ENCODE peak calls at places on chromosome 21, in eight cellular contexts. One of them, this sample, is unnamed.

GRCh38 chr21:42117229-42118048 is 46.3 kb downstream of the UMODL1 start:
- DNase-seq in retinal pigment epithelial cell: no peak
- DNase-seq in NCI-H2029 treated with DMSO at 0.1 percent for 48 hours: peak
- DNase-seq in AG08396: peak
- DNase-seq in AML-193: peak
- DNase-seq in T-helper 1 cell: peak
- DNase-seq in progenitor cell of endocrine pancreas: peak
- DNase-seq in stimulated activated CD8-positive, alpha-beta memory T cell treated with anti-CD3 and anti-CD28 coated beads, Interleukin-15, amount 100 ng/mL, for 4 hours: peak
- DNase-seq in this sample: no peak

GRCh38 chr21:37244506-37245083 is 22.5 kb downstream of the VPS26C start:
- DNase-seq in retinal pigment epithelial cell: no peak
- DNase-seq in stimulated activated CD8-positive, alpha-beta memory T cell treated with anti-CD3 and anti-CD28 coated beads, Interleukin-15, amount 100 ng/mL, for 4 hours: no peak
- DNase-seq in NCI-H2029 treated with DMSO at 0.1 percent for 48 hours: no peak
- DNase-seq in AG08396: no peak
- DNase-seq in progenitor cell of endocrine pancreas: no peak
- DNase-seq in T-helper 1 cell: no peak
- DNase-seq in AML-193: no peak
- DNase-seq in this sample: no peak

GRCh38 chr21:35428489-35428888 is 379.4 kb upstream of the RUNX1 start:
- DNase-seq in AML-193: no peak
- DNase-seq in AG08396: no peak
- DNase-seq in stimulated activated CD8-positive, alpha-beta memory T cell treated with anti-CD3 and anti-CD28 coated beads, Interleukin-15, amount 100 ng/mL, for 4 hours: no peak
- DNase-seq in progenitor cell of endocrine pancreas: no peak
- DNase-seq in NCI-H2029 treated with DMSO at 0.1 percent for 48 hours: no peak
- DNase-seq in retinal pigment epithelial cell: no peak
- DNase-seq in T-helper 1 cell: no peak
- DNase-seq in this sample: no peak

GRCh38 chr21:16086936-16087335 is 357.2 kb downstream of the USP25 start:
- DNase-seq in progenitor cell of endocrine pancreas: no peak
- DNase-seq in T-helper 1 cell: no peak
- DNase-seq in NCI-H2029 treated with DMSO at 0.1 percent for 48 hours: no peak
- DNase-seq in retinal pigment epithelial cell: no peak
- DNase-seq in AG08396: no peak
- DNase-seq in stimulated activated CD8-positive, alpha-beta memory T cell treated with anti-CD3 and anti-CD28 coated beads, Interleukin-15, amount 100 ng/mL, for 4 hours: no peak
- DNase-seq in AML-193: no peak
- DNase-seq in this sample: no peak

GRCh38 chr21:26587621-26588260 is 14.7 kb upstream of the CYYR1 start:
- DNase-seq in stimulated activated CD8-positive, alpha-beta memory T cell treated with anti-CD3 and anti-CD28 coated beads, Interleukin-15, amount 100 ng/mL, for 4 hours: no peak
- DNase-seq in retinal pigment epithelial cell: peak
- DNase-seq in AG08396: peak
- DNase-seq in AML-193: no peak
- DNase-seq in T-helper 1 cell: no peak
- DNase-seq in NCI-H2029 treated with DMSO at 0.1 percent for 48 hours: no peak
- DNase-seq in progenitor cell of endocrine pancreas: no peak
- DNase-seq in this sample: no peak

GRCh38 chr21:45152265-45152746 is 77.9 kb downstream of the ADARB1 start:
- DNase-seq in progenitor cell of endocrine pancreas: no peak
- DNase-seq in NCI-H2029 treated with DMSO at 0.1 percent for 48 hours: no peak
- DNase-seq in AG08396: no peak
- DNase-seq in T-helper 1 cell: no peak
- DNase-seq in retinal pigment epithelial cell: no peak
- DNase-seq in AML-193: peak
- DNase-seq in stimulated activated CD8-positive, alpha-beta memory T cell treated with anti-CD3 and anti-CD28 coated beads, Interleukin-15, amount 100 ng/mL, for 4 hours: peak
- DNase-seq in this sample: no peak

GRCh38 chr21:44047996-44048560 is 36.0 kb downstream of the TRAPPC10 start:
- DNase-seq in NCI-H2029 treated with DMSO at 0.1 percent for 48 hours: no peak
- DNase-seq in stimulated activated CD8-positive, alpha-beta memory T cell treated with anti-CD3 and anti-CD28 coated beads, Interleukin-15, amount 100 ng/mL, for 4 hours: no peak
- DNase-seq in T-helper 1 cell: no peak
- DNase-seq in AML-193: no peak
- DNase-seq in AG08396: no peak
- DNase-seq in retinal pigment epithelial cell: no peak
- DNase-seq in progenitor cell of endocrine pancreas: no peak
- DNase-seq in this sample: no peak

GRCh38 chr21:39224930-39225329 is 41.7 kb upstream of the PSMG1 start:
- DNase-seq in stimulated activated CD8-positive, alpha-beta memory T cell treated with anti-CD3 and anti-CD28 coated beads, Interleukin-15, amount 100 ng/mL, for 4 hours: no peak
- DNase-seq in AML-193: no peak
- DNase-seq in AG08396: no peak
- DNase-seq in progenitor cell of endocrine pancreas: no peak
- DNase-seq in T-helper 1 cell: no peak
- DNase-seq in retinal pigment epithelial cell: no peak
- DNase-seq in NCI-H2029 treated with DMSO at 0.1 percent for 48 hours: no peak
- DNase-seq in this sample: no peak

GRCh38 chr21:45882641-45883040 is 98.9 kb upstream of the COL6A1 start:
- DNase-seq in retinal pigment epithelial cell: no peak
- DNase-seq in AG08396: no peak
- DNase-seq in NCI-H2029 treated with DMSO at 0.1 percent for 48 hours: no peak
- DNase-seq in stimulated activated CD8-positive, alpha-beta memory T cell treated with anti-CD3 and anti-CD28 coated beads, Interleukin-15, amount 100 ng/mL, for 4 hours: no peak
- DNase-seq in T-helper 1 cell: no peak
- DNase-seq in progenitor cell of endocrine pancreas: no peak
- DNase-seq in AML-193: no peak
- DNase-seq in this sample: no peak

GRCh38 chr21:44960141-44961092 is 20.6 kb downstream of the SLX9 start:
- DNase-seq in AG08396: no peak
- DNase-seq in retinal pigment epithelial cell: no peak
- DNase-seq in progenitor cell of endocrine pancreas: no peak
- DNase-seq in AML-193: no peak
- DNase-seq in T-helper 1 cell: no peak
- DNase-seq in NCI-H2029 treated with DMSO at 0.1 percent for 48 hours: no peak
- DNase-seq in stimulated activated CD8-positive, alpha-beta memory T cell treated with anti-CD3 and anti-CD28 coated beads, Interleukin-15, amount 100 ng/mL, for 4 hours: no peak
- DNase-seq in this sample: no peak

GRCh38 chr21:39630191-39630591 is 17.5 kb downstream of the B3GALT5 start:
- DNase-seq in retinal pigment epithelial cell: peak
- DNase-seq in progenitor cell of endocrine pancreas: no peak
- DNase-seq in stimulated activated CD8-positive, alpha-beta memory T cell treated with anti-CD3 and anti-CD28 coated beads, Interleukin-15, amount 100 ng/mL, for 4 hours: no peak
- DNase-seq in AML-193: no peak
- DNase-seq in AG08396: no peak
- DNase-seq in NCI-H2029 treated with DMSO at 0.1 percent for 48 hours: no peak
- DNase-seq in T-helper 1 cell: no peak
- DNase-seq in this sample: peak

GRCh38 chr21:38498057-38498833 is at the start of gene ERG:
- DNase-seq in NCI-H2029 treated with DMSO at 0.1 percent for 48 hours: no peak
- DNase-seq in retinal pigment epithelial cell: no peak
- DNase-seq in AG08396: no peak
- DNase-seq in T-helper 1 cell: no peak
- DNase-seq in AML-193: peak
- DNase-seq in stimulated activated CD8-positive, alpha-beta memory T cell treated with anti-CD3 and anti-CD28 coated beads, Interleukin-15, amount 100 ng/mL, for 4 hours: no peak
- DNase-seq in progenitor cell of endocrine pancreas: no peak
- DNase-seq in this sample: no peak

GRCh38 chr21:41246808-41247207 is 69.8 kb upstream of the FAM3B start:
- DNase-seq in NCI-H2029 treated with DMSO at 0.1 percent for 48 hours: no peak
- DNase-seq in progenitor cell of endocrine pancreas: no peak
- DNase-seq in retinal pigment epithelial cell: no peak
- DNase-seq in AML-193: no peak
- DNase-seq in stimulated activated CD8-positive, alpha-beta memory T cell treated with anti-CD3 and anti-CD28 coated beads, Interleukin-15, amount 100 ng/mL, for 4 hours: no peak
- DNase-seq in T-helper 1 cell: no peak
- DNase-seq in AG08396: no peak
- DNase-seq in this sample: no peak

GRCh38 chr21:29343517-29343916 is 44.8 kb downstream of the BACH1 start:
- DNase-seq in AML-193: no peak
- DNase-seq in stimulated activated CD8-positive, alpha-beta memory T cell treated with anti-CD3 and anti-CD28 coated beads, Interleukin-15, amount 100 ng/mL, for 4 hours: no peak
- DNase-seq in progenitor cell of endocrine pancreas: no peak
- DNase-seq in NCI-H2029 treated with DMSO at 0.1 percent for 48 hours: no peak
- DNase-seq in AG08396: peak
- DNase-seq in T-helper 1 cell: no peak
- DNase-seq in retinal pigment epithelial cell: no peak
- DNase-seq in this sample: no peak

GRCh38 chr21:33961061-33961460 is 45.5 kb upstream of the ATP5PO start:
- DNase-seq in AG08396: no peak
- DNase-seq in NCI-H2029 treated with DMSO at 0.1 percent for 48 hours: no peak
- DNase-seq in T-helper 1 cell: no peak
- DNase-seq in progenitor cell of endocrine pancreas: no peak
- DNase-seq in retinal pigment epithelial cell: no peak
- DNase-seq in stimulated activated CD8-positive, alpha-beta memory T cell treated with anti-CD3 and anti-CD28 coated beads, Interleukin-15, amount 100 ng/mL, for 4 hours: no peak
- DNase-seq in AML-193: no peak
- DNase-seq in this sample: no peak